ENCODE peak calls at places on chromosomes 5 and 9, in seven cellular contexts. W is activated naive CD8-positive, alpha-beta T cell treated with anti-CD3 and anti-CD28 coated beads, Interleukin-2, amount 10 ng/mL, durations not matched to agents 7 days and 5 days; E is stimulated activated CD8-positive, alpha-beta memory T cell treated with anti-CD3 and anti-CD28 coated beads, Interleukin-15, amount 100 ng/mL, for 4 hours; K is frontal cortex; M is psoas muscle; V is mucosa of gallbladder; T is stimulated activated CD4-positive, alpha-beta T cell treated with anti-CD3 and anti-CD28 coated beads, Interleukin-2, amount 100 ng/mL, for 48 hours. B is an unnamed sample.

GRCh38 chr9:98597372-98597771 is 111.4 kb downstream of the GABBR2 start:
- DNase-seq in V (no peak), T (no peak), K (no peak), W (no peak), E (no peak), M (no peak), B (no peak)

GRCh38 chr9:122180633-122181032 is 20.9 kb downstream of the MORN5 start:
- DNase-seq in V (no peak), M (no peak), T (no peak), E (no peak), W (no peak), K (no peak), B (no peak)

GRCh38 chr5:143108498-143109128 is 294.9 kb downstream of the NR3C1 start:
- DNase-seq in W (no peak), E (no peak), V (peak), T (no peak), K (no peak), M (no peak), B (peak)

GRCh38 chr9:19050637-19051591 is 1.7 kb downstream of the RRAGA start:
- DNase-seq in T (no peak), M (no peak), K (no peak), W (no peak), V (no peak), E (no peak), B (peak)

GRCh38 chr5:150238646-150239045 is 48.8 kb downstream of the SLC6A7 start:
- DNase-seq in E (no peak), M (no peak), K (no peak), W (no peak), V (no peak), T (no peak), B (no peak)

GRCh38 chr5:37198066-37198465 is 51.1 kb downstream of the CPLANE1 start:
- DNase-seq in M (no peak), K (no peak), T (no peak), V (no peak), W (no peak), E (no peak), B (no peak)

GRCh38 chr9:73183917-73184861 is 32.5 kb downstream of the ANXA1 start:
- DNase-seq in K (no peak), W (no peak), M (no peak), T (no peak), V (no peak), E (no peak), B (peak)

GRCh38 chr9:111000202-111000601 is 38.1 kb downstream of the LPAR1 start:
- DNase-seq in K (no peak), V (no peak), W (no peak), T (no peak), E (no peak), M (no peak), B (no peak)

GRCh38 chr5:138979684-138980275 is 104.6 kb upstream of the LRRTM2 start:
- DNase-seq in T (no peak), V (no peak), M (no peak), K (no peak), E (no peak), W (peak), B (peak)

GRCh38 chr9:127973169-127974001 is 7.4 kb downstream of the EEIG1 start:
- DNase-seq in T (no peak), M (peak), V (peak), E (no peak), W (peak), K (no peak), B (peak)

B was measured in small intestine.